ENCODE peak calls at places on chromosome 10, in eight cellular contexts. E is T1000; F is activated T-cell treated with anti-CD3 and anti-CD28 coated beads for 24 hours; W is activated CD4-positive, alpha-beta T cell treated with anti-CD3 and anti-CD28 coated beads, Interleukin-2, amount 50 U/mL, for 4 hours; C is upper lobe of right lung; V is AG08395; Y is COR-L47; M is substantia nigra. K is an unnamed sample.

GRCh38 chr10:126749030-126749655 is 78.7 kb upstream of the C10orf90 start:
- DNase-seq in W (peak; percentile 20), Y (peak; percentile 17), V (peak; percentile 77), M (no peak), C (peak; percentile 84), E (peak; percentile 65), F (peak; percentile 39), K (peak; percentile 78)

GRCh38 chr10:72061491-72061890 is 26.9 kb downstream of the SPOCK2 start:
- DNase-seq in C (no peak), M (no peak), W (no peak), V (no peak), E (no peak), Y (no peak), F (no peak), K (no peak)

GRCh38 chr10:10662720-10663467 is 354.8 kb upstream of the CELF2 start:
- DNase-seq in V (no peak), C (no peak), W (no peak), F (no peak), E (no peak), M (no peak), Y (no peak), K (no peak)

GRCh38 chr10:132443998-132444876 is 47.2 kb downstream of the PWWP2B start:
- DNase-seq in Y (no peak), E (no peak), C (no peak), V (no peak), M (no peak), F (no peak), W (peak; percentile 24), K (peak; percentile 46)

GRCh38 chr10:61708841-61709240 is 46.1 kb downstream of the CABCOCO1 start:
- DNase-seq in Y (no peak), M (no peak), E (no peak), W (no peak), F (no peak), V (peak; percentile 4), C (no peak), K (no peak)

GRCh38 chr10:4501306-4501705 is 324.7 kb upstream of the AKR1E2 start:
- DNase-seq in V (no peak), C (no peak), Y (no peak), W (no peak), M (no peak), E (no peak), F (no peak), K (no peak)

GRCh38 chr10:110530131-110530831 is 32.6 kb downstream of the DUSP5 start:
- DNase-seq in M (no peak), V (peak; percentile 83), W (no peak), F (no peak), E (peak; percentile 37), C (peak; percentile 87), Y (no peak), K (peak; percentile 51)

GRCh38 chr10:71600856-71601255 is 118.7 kb downstream of the C10orf105 start:
- DNase-seq in W (no peak), Y (no peak), F (no peak), E (no peak), C (no peak), V (peak; percentile 92), M (no peak), K (no peak)

GRCh38 chr10:123682477-123682876 is 16.3 kb downstream of the GPR26 start:
- DNase-seq in Y (no peak), W (no peak), C (no peak), V (no peak), E (no peak), F (no peak), M (no peak), K (no peak)